ENCODE peak calls at places on chromosomes 16 and 17, in six cellular contexts. U is BJ, W is sigmoid colon, I is HCT116, L is dorsolateral prefrontal cortex, S is AG09309. G is an unnamed sample.

GRCh38 chr16:66863707-66864106 is 16.6 kb upstream of the PDP2 start:
- DNase-seq in U (no peak), W (no peak), I (no peak), L (no peak), S (no peak), G (no peak)

GRCh38 chr16:19505600-19506303 is 16.1 kb downstream of the GDE1 start:
- DNase-seq in U (no peak), W (no peak), I (no peak), L (no peak), S (no peak), G (no peak)

GRCh38 chr16:69845181-69845580 is 83.0 kb downstream of the WWP2 start:
- DNase-seq in U (no peak), W (no peak), I (no peak), L (no peak), S (no peak), G (no peak)

GRCh38 chr16:70391881-70392481 is 45.3 kb downstream of the DDX19A start:
- DNase-seq in U (peak; percentile 46), W (peak; percentile 82), I (no peak), L (peak; percentile 65), S (peak; percentile 24), G (no peak)

GRCh38 chr16:68960910-68961309 is 117.6 kb downstream of the TANGO6 start:
- DNase-seq in U (no peak), W (no peak), I (no peak), L (no peak), S (no peak), G (no peak)

GRCh38 chr17:46964315-46965265 is 14.5 kb downstream of the RPRML start:
- DNase-seq in U (no peak), W (peak; percentile 9), I (no peak), L (no peak), S (no peak), G (no peak)

GRCh38 chr16:53726625-53727024 is 22.7 kb downstream of the FTO start:
- DNase-seq in U (no peak), W (no peak), I (no peak), L (no peak), S (no peak), G (no peak)

GRCh38 chr17:6755281-6755680 is 565 bp upstream of the XAF1 start:
- DNase-seq in U (peak; percentile 21), W (peak; percentile 76), I (no peak), L (no peak), S (peak; percentile 18), G (peak; percentile 33)

GRCh38 chr17:6101706-6102105 is 31.5 kb downstream of the WSCD1 start:
- DNase-seq in U (no peak), W (no peak), I (no peak), L (no peak), S (no peak), G (no peak)

GRCh38 chr16:85394511-85395206 is 218.5 kb upstream of the GSE1 start:
- DNase-seq in U (no peak), W (peak; percentile 63), I (no peak), L (peak; percentile 20), S (no peak), G (no peak)

GRCh38 chr17:61504697-61505096 is 52.5 kb downstream of the TBX4 start:
- DNase-seq in U (peak; percentile 92), W (no peak), I (no peak), L (no peak), S (peak; percentile 89), G (no peak)

GRCh38 chr17:61335105-61335844 is 64.4 kb upstream of the TBX2 start:
- DNase-seq in U (no peak), W (no peak), I (no peak), L (no peak), S (no peak), G (no peak)

GRCh38 chr16:30473231-30474061 is 904 bp downstream of the ITGAL start:
- DNase-seq in U (no peak), W (no peak), I (no peak), L (no peak), S (no peak), G (no peak)

GRCh38 chr17:16214190-16215001 is 938 bp downstream of the NCOR1 start:
- DNase-seq in U (no peak), W (no peak), I (no peak), L (no peak), S (no peak), G (no peak)

DNA sequence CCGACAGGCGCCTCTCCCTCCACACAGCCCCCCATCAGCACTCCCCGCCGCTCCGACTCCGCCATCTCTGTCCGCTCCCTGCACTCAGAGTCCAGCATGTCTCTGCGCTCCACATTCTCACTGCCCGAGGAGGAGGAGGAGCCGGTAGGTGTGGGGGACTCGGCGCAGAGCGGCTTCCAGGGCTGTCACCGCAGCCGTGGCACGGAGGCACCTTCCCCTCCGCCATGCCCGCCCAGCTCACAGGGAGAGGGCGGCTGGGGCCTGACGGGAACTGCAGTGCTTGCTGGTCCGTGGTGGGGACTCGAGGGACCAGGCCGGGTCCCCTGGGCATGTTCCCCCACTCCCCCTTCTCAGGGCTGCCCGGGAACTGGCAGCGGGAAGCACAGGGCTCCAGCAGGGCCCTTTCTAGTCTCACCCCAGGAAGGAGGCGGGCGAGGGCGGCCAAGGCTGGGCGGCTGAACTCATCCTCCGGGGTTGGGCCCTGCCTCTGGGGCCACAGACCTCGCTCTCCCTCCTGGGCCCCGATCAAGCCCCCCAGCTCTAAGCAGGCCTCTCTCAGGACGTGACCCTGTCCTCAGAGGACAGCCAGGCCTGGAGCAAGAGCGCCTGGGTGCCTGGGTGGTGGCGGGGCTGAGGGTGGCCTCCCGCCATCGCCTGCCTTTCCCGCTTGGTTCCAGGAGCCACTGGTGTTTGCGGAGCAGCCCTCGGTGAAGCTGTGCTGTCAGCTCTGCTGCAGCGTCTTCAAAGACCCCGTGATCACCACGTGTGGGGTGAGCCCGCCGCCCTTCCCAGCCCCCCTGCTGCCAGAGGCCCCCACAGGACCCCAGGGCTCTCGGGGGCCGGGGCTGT is 15.2 kb downstream of the TRAF7 start:
- DNase-seq in U (no peak), W (no peak), I (no peak), L (no peak), S (no peak), G (no peak)
- H3K4me3 ChIP-seq in U (no peak overlapping the region), W (peak overlapping the region; percentile 27), I (no peak overlapping the region), L (no peak overlapping the region), S (no peak overlapping the region), G (no peak overlapping the region)

GRCh38 chr16:28210979-28211505 is 723 bp downstream of the XPO6 start:
- DNase-seq in U (no peak), W (peak; percentile 81), I (no peak), L (peak; percentile 65), S (peak; percentile 37), G (peak; percentile 76)
- H3K4me3 ChIP-seq in U (peak overlapping the region; percentile 93), W (peak overlapping the region; percentile 90), I (peak overlapping the region; percentile 89), L (peak overlapping the region; percentile 70), S (peak overlapping the region; percentile 88), G (peak overlapping the region; percentile 68)

GRCh38 chr17:12227547-12227946 is 206.9 kb downstream of the MAP2K4 start:
- DNase-seq in U (no peak), W (no peak), I (no peak), L (no peak), S (no peak), G (no peak)
- H3K4me3 ChIP-seq in U (no peak overlapping the region), W (no peak overlapping the region), I (no peak overlapping the region), L (no peak overlapping the region), S (no peak overlapping the region), G (no peak overlapping the region)

DNA sequence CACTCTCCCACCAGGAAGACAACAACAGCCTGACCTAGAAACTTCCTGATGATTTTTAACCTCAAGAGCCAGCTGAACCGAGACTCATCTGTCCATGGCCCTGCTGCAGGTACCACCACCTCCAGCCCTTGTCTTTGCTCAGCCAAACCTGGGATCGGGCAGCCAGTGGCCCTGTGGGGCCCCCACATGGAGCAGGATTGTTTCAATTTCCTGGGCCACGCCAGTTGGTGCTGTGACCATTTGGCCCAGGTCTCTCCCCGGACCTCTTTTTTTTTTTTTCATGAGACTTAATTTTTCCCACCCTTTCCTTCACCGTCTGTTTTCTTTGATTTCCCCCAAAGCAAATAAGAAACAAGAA is 8.3 kb upstream of the HOXB2 start:
- DNase-seq in U (no peak), W (peak; percentile 68), I (no peak), L (no peak), S (no peak), G (no peak)
- H3K4me3 ChIP-seq in U (no peak overlapping the region), W (peak overlapping the region; percentile 35), I (no peak overlapping the region), L (no peak overlapping the region), S (no peak overlapping the region), G (no peak overlapping the region)

GRCh38 chr16:87946596-87947350 is 4.5 kb upstream of the BANP start:
- DNase-seq in U (no peak), W (no peak), I (no peak), L (no peak), S (no peak), G (no peak)
- H3K4me3 ChIP-seq in U (no peak overlapping the region), W (no peak overlapping the region), I (no peak overlapping the region), L (no peak overlapping the region), S (no peak overlapping the region), G (no peak overlapping the region)

GRCh38 chr16:6689643-6690042 is 643.0 kb upstream of the RBFOX1 start:
- DNase-seq in U (no peak), W (no peak), I (no peak), L (no peak), S (no peak), G (no peak)
- H3K4me3 ChIP-seq in U (no peak overlapping the region), W (no peak overlapping the region), I (no peak overlapping the region), L (no peak overlapping the region), S (no peak overlapping the region), G (no peak overlapping the region)